ENCODE peak calls at places on chromosomes 7 and 10, in five cellular contexts. W, C, O, Z and L are unnamed samples. For H3K27me3, the result is how much of the 10 kb centered on the place peaks cover.

GRCh38 chr7:94333810-94334209 is 60.9 kb upstream of the COL1A2 start:
- DNase-seq in W (no peak), C (no peak), O (peak), Z (no peak), L (no peak)

GRCh38 chr7:143494622-143495021 is 16.9 kb downstream of the TAS2R41 start:
- DNase-seq in W (no peak), C (no peak), O (peak), Z (no peak), L (no peak)

GRCh38 chr10:63522129-63522687 is 1.0 kb downstream of the REEP3 start:
- DNase-seq in W (no peak), C (no peak), O (peak), Z (no peak), L (peak)

GRCh38 chr10:117217196-117217761 is 20.0 kb downstream of the KCNK18 start:
- DNase-seq in W (no peak), C (no peak), O (peak), Z (no peak), L (no peak)

GRCh38 chr7:75599244-75599771 is 107.2 kb downstream of the SPDYE5 start:
- DNase-seq in W (no peak), C (no peak), O (peak), Z (no peak), L (no peak)

GRCh38 chr7:44221231-44221791 is 20.5 kb downstream of the YKT6 start:
- DNase-seq in W (no peak), C (no peak), O (no peak), Z (no peak), L (no peak)

GRCh38 chr10:29748109-29748650 is 113.4 kb upstream of the SVIL start:
- DNase-seq in W (no peak), C (no peak), O (peak), Z (no peak), L (no peak)

GRCh38 chr10:96765406-96766240 is 45.3 kb upstream of the PIK3AP1 start:
- DNase-seq in W (peak), C (peak), O (peak), Z (peak), L (peak)

GRCh38 chr10:29862926-29863614 is 196.3 kb downstream of the JCAD start:
- DNase-seq in W (no peak), C (no peak), O (peak), Z (no peak), L (no peak)

GRCh38 chr7:23967949-23968599 is 258.1 kb downstream of the STK31 start:
- DNase-seq in W (no peak), C (no peak), O (no peak), Z (no peak), L (no peak)

GRCh38 chr10:125694874-125695273 is 11.9 kb upstream of the TEX36 start:
- DNase-seq in W (no peak), C (no peak), O (peak), Z (no peak), L (peak)

GRCh38 chr7:44281811-44282600 is 43.4 kb downstream of the CAMK2B start:
- DNase-seq in W (no peak), C (no peak), O (no peak), Z (peak), L (peak)

GRCh38 chr7:101140339-101140699 is 13.4 kb downstream of the SERPINE1 start:
- DNase-seq in W (no peak), C (no peak), O (no peak), Z (no peak), L (no peak)

GRCh38 chr7:2609001-2609411 is 22.8 kb upstream of the TTYH3 start:
- DNase-seq in W (no peak), C (no peak), O (no peak), Z (no peak), L (peak)

GRCh38 chr10:91198781-91199180 is 21.7 kb upstream of the PCGF5 start:
- DNase-seq in W (no peak), C (no peak), O (peak), Z (no peak), L (no peak)

GRCh38 chr7:158358926-158359645 is 228.5 kb downstream of the PTPRN2 start:
- DNase-seq in W (no peak), C (no peak), O (no peak), Z (peak), L (no peak)

GRCh38 chr7:92836489-92837213 is at the start of gene CDK6:
- DNase-seq in W (peak), C (peak), O (peak), Z (peak), L (peak)

GRCh38 chr7:35593896-35594295 is 101.0 kb downstream of the HERPUD2 start:
- DNase-seq in W (no peak), C (no peak), O (no peak), Z (no peak), L (peak)

GRCh38 chr7:148807451-148807850 is 76.6 kb downstream of the EZH2 start:
- DNase-seq in W (no peak), C (no peak), O (no peak), Z (no peak), L (no peak)

GRCh38 chr7:91668217-91668616 is 212.3 kb downstream of the MTERF1 start:
- DNase-seq in W (no peak), C (no peak), O (no peak), Z (no peak), L (no peak)

GRCh38 chr10:103171278-103171677 is 21.8 kb downstream of the NT5C2 start:
- DNase-seq in W (no peak), C (no peak), O (no peak), Z (no peak), L (no peak)

GRCh38 chr7:74155810-74156395 is 18.3 kb upstream of the EIF4H start:
- DNase-seq in W (no peak), C (no peak), O (no peak), Z (no peak), L (no peak)

GRCh38 chr10:42753126-42753506 is 29.5 kb upstream of the BMS1 start:
- DNase-seq in W (peak), C (peak), O (peak), Z (peak), L (peak)
- H3K27me3 ChIP-seq in W (under half), C (under half), O (under half), Z (under half), L (under half)

DNA sequence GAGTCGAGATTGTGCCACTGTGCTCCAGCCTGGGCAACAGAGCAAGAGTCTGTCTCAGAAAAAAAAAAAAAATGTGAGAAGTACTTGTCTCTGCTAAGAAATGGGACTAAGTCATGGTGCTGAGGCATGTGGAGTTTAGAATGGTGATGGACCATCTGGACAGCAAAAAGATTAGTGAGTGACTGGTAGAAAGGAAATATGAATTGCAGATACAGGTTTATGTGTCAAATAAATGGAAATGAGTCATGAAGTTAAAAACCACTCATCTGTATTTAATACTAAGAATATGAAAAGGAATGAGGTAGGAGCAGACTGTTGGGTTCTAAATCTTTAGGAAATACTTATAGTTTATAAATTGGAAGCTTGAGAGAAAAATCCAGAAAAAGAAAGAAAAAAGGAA is 625.7 kb upstream of the ANKRD30A start:
- DNase-seq in W (no peak), C (no peak), O (peak), Z (no peak), L (no peak)
- H3K27me3 ChIP-seq in W (under half), C (under half), O (under half), Z (under half), L (under half)

DNA sequence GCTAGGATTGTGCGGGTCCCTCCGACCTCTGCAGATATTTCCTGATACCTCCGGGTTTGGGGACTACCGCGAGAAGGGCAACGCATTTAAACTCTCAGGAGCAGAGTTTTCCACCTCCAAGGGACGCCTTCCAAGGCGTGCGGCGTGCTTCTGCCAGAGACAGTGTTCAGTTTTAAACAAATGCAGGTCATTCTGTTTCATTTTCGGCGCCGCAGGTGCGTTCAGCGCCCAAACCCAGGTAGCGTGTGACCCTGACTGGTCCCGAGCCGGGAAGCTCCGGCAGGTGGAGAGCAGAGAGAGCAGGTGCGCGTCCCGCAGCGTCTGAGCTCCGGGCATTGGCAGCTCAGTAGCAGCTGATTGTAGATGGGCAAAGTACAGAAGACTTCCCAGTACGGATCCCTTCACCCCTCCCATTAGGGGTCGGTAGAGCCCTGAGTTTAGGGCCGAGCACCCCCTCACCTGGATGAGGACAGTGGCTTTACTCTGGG is 1.4 kb upstream of the CYP26A1 start:
- DNase-seq in W (no peak), C (no peak), O (no peak), Z (peak), L (no peak)
- H3K27me3 ChIP-seq in W (under half), C (under half), O (half or more), Z (under half), L (under half)

GRCh38 chr7:128671992-128672391 is at the start of gene GARIN1A:
- DNase-seq in W (no peak), C (no peak), O (no peak), Z (no peak), L (no peak)

GRCh38 chr7:128673571-128673970 is 1.5 kb downstream of the GARIN1A start:
- DNase-seq in W (no peak), C (no peak), O (no peak), Z (no peak), L (no peak)

GRCh38 chr7:128676665-128677064 is 4.6 kb downstream of the GARIN1A start:
- DNase-seq in W (no peak), C (no peak), O (no peak), Z (no peak), L (no peak)

DNA sequence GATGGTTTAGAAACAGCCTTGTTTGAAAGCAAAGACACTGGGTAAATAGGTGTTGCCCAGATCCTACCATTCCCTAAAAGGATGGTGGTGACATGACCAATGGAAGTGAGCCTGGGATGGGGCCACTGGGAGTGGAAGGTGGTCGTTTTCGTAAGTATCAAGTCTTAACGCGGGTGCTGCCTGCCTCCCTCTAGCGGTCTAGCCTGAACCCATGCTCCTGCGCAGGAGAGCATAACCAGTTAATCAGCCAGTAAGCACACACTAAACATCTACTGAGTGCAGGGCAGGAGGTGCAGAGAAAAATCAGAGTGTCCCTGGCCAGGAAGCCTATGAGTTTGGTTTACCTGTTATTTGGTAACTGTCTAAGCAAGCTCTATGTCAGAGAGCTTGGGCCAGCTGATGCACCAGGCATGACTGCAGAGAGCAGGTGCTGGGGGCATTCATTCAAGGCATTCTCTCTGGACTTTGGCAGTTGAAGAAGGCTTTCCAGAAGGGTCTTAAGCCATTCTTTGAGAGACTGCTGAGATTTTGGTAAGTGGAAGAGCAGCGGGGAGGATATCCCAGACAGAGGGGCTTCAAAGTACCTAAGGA is 930 bp downstream of the GARIN1A start:
- DNase-seq in W (no peak), C (no peak), O (peak), Z (no peak), L (peak)
- H3K27me3 ChIP-seq in W (under half), C (under half), O (under half), Z (under half), L (under half)

GRCh38 chr7:155807013-155807804 is 5.1 kb downstream of the SHH start:
- DNase-seq in W (no peak), C (no peak), O (no peak), Z (no peak), L (no peak)

GRCh38 chr7:155807805-155808550 is 4.3 kb downstream of the SHH start:
- DNase-seq in W (no peak), C (no peak), O (no peak), Z (no peak), L (no peak)

GRCh38 chr7:155804897-155805825 is 7.1 kb downstream of the SHH start:
- DNase-seq in W (no peak), C (no peak), O (peak), Z (no peak), L (peak)

GRCh38 chr7:155805826-155806095 is 6.5 kb downstream of the SHH start:
- DNase-seq in W (no peak), C (no peak), O (no peak), Z (no peak), L (no peak)

DNA sequence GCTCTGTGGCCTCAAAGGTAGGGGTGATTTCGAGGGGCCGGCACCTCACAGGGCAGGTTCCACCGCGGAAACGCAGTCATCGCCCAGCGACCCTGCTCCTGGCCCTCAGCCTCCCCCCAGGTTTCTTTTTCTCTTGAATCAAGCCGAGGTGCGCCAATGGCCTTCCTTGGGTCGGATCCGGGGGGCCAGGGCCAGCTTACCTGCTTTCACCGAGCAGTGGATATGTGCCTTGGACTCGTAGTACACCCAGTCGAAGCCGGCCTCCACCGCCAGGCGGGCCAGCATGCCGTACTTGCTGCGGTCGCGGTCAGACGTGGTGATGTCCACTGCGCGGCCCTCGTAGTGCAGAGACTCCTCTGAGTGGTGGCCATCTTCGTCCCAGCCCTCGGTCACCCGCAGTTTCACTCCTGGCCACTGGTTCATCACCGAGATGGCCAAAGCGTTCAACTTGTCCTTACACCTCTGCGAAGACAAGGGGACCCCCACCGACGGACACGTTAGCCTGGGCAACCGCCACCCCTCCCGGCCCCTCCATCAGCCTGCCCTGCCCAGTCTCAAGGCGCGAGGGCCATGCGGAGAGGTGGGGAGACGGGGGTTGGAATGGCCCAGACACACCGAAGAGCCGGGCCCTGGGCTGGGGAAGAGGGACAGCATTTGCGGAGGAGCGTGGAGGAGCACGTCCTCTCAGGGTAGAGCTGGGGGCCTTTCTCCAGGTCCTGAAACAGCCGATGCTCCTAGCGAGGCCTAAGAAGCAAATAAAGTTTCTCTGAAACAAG is 6.0 kb downstream of the SHH start:
- DNase-seq in W (no peak), C (no peak), O (no peak), Z (no peak), L (no peak)
- H3K27me3 ChIP-seq in W (half or more), C (under half), O (half or more), Z (half or more), L (under half)

GRCh38 chr10:75388082-75388481 is 13.5 kb downstream of the ZNF503 start:
- DNase-seq in W (no peak), C (no peak), O (no peak), Z (no peak), L (no peak)

GRCh38 chr10:75390178-75390577 is 11.4 kb downstream of the ZNF503 start:
- DNase-seq in W (no peak), C (no peak), O (no peak), Z (no peak), L (no peak)

GRCh38 chr10:75386128-75386527 is 15.4 kb downstream of the ZNF503 start:
- DNase-seq in W (no peak), C (no peak), O (no peak), Z (no peak), L (no peak)
- H3K27me3 ChIP-seq in W (under half), C (under half), O (under half), Z (under half), L (under half)

DNA sequence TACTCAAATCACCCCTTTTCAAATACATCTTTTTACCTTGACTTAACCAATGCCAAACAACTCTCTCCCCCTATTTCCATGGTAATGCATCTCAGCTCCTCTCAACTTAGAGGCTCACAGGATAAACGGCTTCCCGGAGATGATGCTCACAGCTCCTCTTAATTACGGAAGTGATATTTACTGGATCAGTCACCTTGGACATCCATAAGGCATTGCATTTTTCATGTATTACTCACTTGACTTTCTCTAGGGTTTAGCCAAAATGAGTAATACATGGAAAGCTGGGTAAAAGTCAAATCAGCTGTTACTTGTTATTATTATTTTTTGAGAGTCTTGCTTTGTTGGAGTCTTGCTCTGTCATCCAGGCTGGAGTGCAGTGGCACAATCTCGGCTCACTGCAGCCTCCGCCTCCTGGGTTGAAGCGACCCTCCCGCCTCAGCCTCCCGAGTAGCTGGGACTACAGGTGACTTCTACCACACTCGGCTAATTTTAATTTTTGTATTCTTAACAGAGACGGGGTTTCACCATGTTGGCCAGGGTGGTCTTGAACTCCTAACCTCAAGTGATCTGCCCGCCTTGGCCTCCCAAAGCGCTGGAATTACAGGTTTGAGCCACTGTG is 73.3 kb upstream of the RHEB start:
- DNase-seq in W (no peak), C (no peak), O (peak), Z (peak), L (no peak)
- H3K27me3 ChIP-seq in W (under half), C (under half), O (under half), Z (under half), L (under half)

GRCh38 chr10:133242611-133243356 is 5.1 kb downstream of the VENTX start:
- DNase-seq in W (no peak), C (no peak), O (no peak), Z (no peak), L (no peak)
- H3K27me3 ChIP-seq in W (under half), C (under half), O (under half), Z (under half), L (under half)

GRCh38 chr10:123150986-123151738 is 3.0 kb upstream of the BUB3 start:
- DNase-seq in W (no peak), C (no peak), O (peak), Z (no peak), L (no peak)
- H3K27me3 ChIP-seq in W (under half), C (under half), O (half or more), Z (under half), L (under half)

DNA sequence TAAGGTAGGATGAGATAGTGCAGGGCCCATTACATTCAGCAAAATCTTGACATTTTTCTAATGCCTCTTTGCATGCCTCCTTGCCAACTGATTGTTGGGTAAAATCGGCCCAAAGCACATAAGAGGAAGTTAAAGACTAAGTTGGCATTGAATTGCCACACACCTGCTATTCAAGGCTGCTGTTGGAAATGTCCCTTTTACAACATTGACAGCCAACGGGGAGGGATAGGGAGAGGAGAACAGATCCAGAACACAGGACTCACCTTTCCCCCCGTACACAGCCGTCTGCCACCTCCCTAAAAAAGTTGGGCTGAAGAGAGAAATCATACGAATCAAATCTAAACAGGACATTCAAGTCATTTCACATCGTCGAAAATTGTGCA is 695 bp downstream of the FAM237B start:
- DNase-seq in W (no peak), C (no peak), O (no peak), Z (no peak), L (no peak)
- H3K27me3 ChIP-seq in W (under half), C (under half), O (under half), Z (half or more), L (under half)